ENCODE peak calls at places on chromosomes 2 and 18, in six cellular contexts. U is stimulated activated CD8-positive, alpha-beta memory T cell treated with anti-CD3 and anti-CD28 coated beads, Interleukin-15, amount 100 ng/mL, for 24 hours; I is occipital lobe; M is PC-3; O is ACHN; P is nephron progenitor cell. L is an unnamed sample.

GRCh38 chr2:111049792-111050640 is 70.7 kb upstream of the BCL2L11 start:
- DNase-seq in U (no peak), I (no peak), M (no peak), O (no peak), P (no peak), L (peak; percentile 36)

GRCh38 chr18:55918449-55918848 is 330.5 kb upstream of the TCF4 start:
- DNase-seq in U (no peak), I (no peak), M (no peak), O (no peak), P (no peak), L (no peak)

GRCh38 chr18:55500316-55501086 is 87.5 kb downstream of the TCF4 start:
- DNase-seq in U (no peak), I (no peak), M (peak; percentile 37), O (no peak), P (no peak), L (no peak)

GRCh38 chr2:189880963-189881362 is 96.7 kb downstream of the PMS1 start:
- DNase-seq in U (no peak), I (no peak), M (no peak), O (no peak), P (no peak), L (no peak)

GRCh38 chr18:79200546-79201268 is 131.5 kb downstream of the ATP9B start:
- DNase-seq in U (no peak), I (no peak), M (peak; percentile 14), O (peak; percentile 51), P (peak; percentile 21), L (no peak)

GRCh38 chr2:19839438-19839837 is 62.3 kb downstream of the TTC32 start:
- DNase-seq in U (no peak), I (no peak), M (no peak), O (no peak), P (no peak), L (no peak)

GRCh38 chr2:150624001-150624401 is 136.5 kb upstream of the RND3 start:
- DNase-seq in U (no peak), I (no peak), M (peak; percentile 50), O (no peak), P (no peak), L (no peak)

GRCh38 chr2:101153077-101153707 is 2.0 kb upstream of the TBC1D8 start:
- DNase-seq in U (no peak), I (no peak), M (no peak), O (no peak), P (no peak), L (no peak)

GRCh38 chr2:53452957-53453748 is 314.5 kb upstream of the CHAC2 start:
- DNase-seq in U (no peak), I (no peak), M (no peak), O (no peak), P (peak; percentile 31), L (no peak)

GRCh38 chr2:230953843-230954242 is 28.8 kb upstream of the GPR55 start:
- DNase-seq in U (no peak), I (no peak), M (no peak), O (peak; percentile 48), P (peak; percentile 15), L (peak; percentile 42)

GRCh38 chr18:371616-371998 is 103.8 kb upstream of the THOC1 start:
- DNase-seq in U (no peak), I (no peak), M (no peak), O (no peak), P (no peak), L (no peak)

GRCh38 chr2:21331625-21332370 is 208.0 kb downstream of the TDRD15 start:
- DNase-seq in U (no peak), I (no peak), M (no peak), O (no peak), P (no peak), L (no peak)

GRCh38 chr18:8029061-8029460 is 461.9 kb downstream of the PTPRM start:
- DNase-seq in U (no peak), I (no peak), M (no peak), O (no peak), P (no peak), L (no peak)

L was measured in Caki2.